ENCODE peak calls at places on chromosomes 13 and 19, in nine cellular contexts. H is fibroblast of lung; E is aorta; M is CD8-positive, alpha-beta memory T cell; S is HAP-1; F is Panc1; D is psoas muscle; X is stomach; Q is right atrium auricular region. C is an unnamed sample.

GRCh38 chr19:34179066-34179465 is 6.8 kb downstream of the LSM14A start:
- DNase-seq in S (no peak), D (no peak), M (no peak), F (no peak), H (no peak), Q (no peak), X (no peak), E (no peak), C (no peak)

GRCh38 chr19:48695743-48696352 is at the start of gene FUT2:
- DNase-seq in Q (no peak), M (no peak), X (peak; percentile 90), S (no peak), D (no peak), F (no peak), E (no peak), H (no peak), C (no peak)

GRCh38 chr13:98252931-98253470 is 75.9 kb upstream of the RNF113B start:
- DNase-seq in X (no peak), Q (no peak), D (no peak), E (no peak), S (no peak), F (no peak), M (no peak), H (peak; percentile 77), C (no peak)

GRCh38 chr13:67101730-67102467 is 128.2 kb downstream of the PCDH9 start:
- DNase-seq in F (no peak), S (no peak), Q (no peak), X (no peak), E (no peak), M (no peak), D (no peak), H (no peak), C (no peak)

GRCh38 chr19:3471954-3472655 is 8.2 kb downstream of the SMIM24 start:
- DNase-seq in H (peak; percentile 17), Q (no peak), E (peak; percentile 88), D (peak; percentile 76), S (no peak), F (no peak), X (peak; percentile 42), M (peak; percentile 26), C (no peak)

GRCh38 chr19:29845576-29846176 is 33.9 kb downstream of the CCNE1 start:
- DNase-seq in E (peak; percentile 72), M (peak; percentile 8), X (no peak), Q (no peak), D (peak; percentile 45), S (peak; percentile 45), F (no peak), H (no peak), C (no peak)

GRCh38 chr13:75968103-75968838 is 332.1 kb downstream of the LMO7 start:
- DNase-seq in Q (no peak), E (no peak), F (no peak), M (no peak), S (no peak), H (peak; percentile 17), X (no peak), D (no peak), C (no peak)

GRCh38 chr19:53555352-53555751 is 17.4 kb downstream of the ZNF331 start:
- DNase-seq in E (no peak), X (no peak), Q (no peak), M (no peak), H (no peak), S (no peak), D (no peak), F (no peak), C (no peak)

GRCh38 chr13:74299688-74300087 is 165.5 kb upstream of the KLF12 start:
- DNase-seq in F (no peak), S (no peak), Q (no peak), H (no peak), D (no peak), E (no peak), M (no peak), X (no peak), C (no peak)

GRCh38 chr19:30855475-30855874 is 483.3 kb downstream of the ZNF536 start:
- DNase-seq in M (no peak), S (no peak), E (no peak), H (no peak), Q (peak; percentile 44), D (no peak), F (no peak), X (no peak), C (no peak)

GRCh38 chr19:51505904-51506303 is 4.3 kb upstream of the SIGLEC12 start:
- DNase-seq in Q (no peak), F (no peak), X (no peak), H (no peak), S (no peak), M (no peak), E (no peak), D (no peak), C (no peak)
- H3K27me3 ChIP-seq in Q (no peaks in the 10 kb centered on the region), F (no peaks in the 10 kb centered on the region), X (no peaks in the 10 kb centered on the region), H (no peaks in the 10 kb centered on the region), S (no peaks in the 10 kb centered on the region), M (no peaks in the 10 kb centered on the region), E (no peaks in the 10 kb centered on the region), D (peaks cover 3% of the 10 kb centered on the region), C (no peaks in the 10 kb centered on the region)

GRCh38 chr19:13865243-13865577 is 11.7 kb upstream of the NANOS3 start:
- DNase-seq in D (no peak), E (no peak), M (no peak), H (no peak), F (no peak), Q (no peak), S (no peak), X (no peak), C (no peak)
- H3K27me3 ChIP-seq in D (peaks cover 28% of the 10 kb centered on the region), E (no peaks in the 10 kb centered on the region), M (peaks cover 21% of the 10 kb centered on the region), H (no peaks in the 10 kb centered on the region), F (no peaks in the 10 kb centered on the region), Q (no peaks in the 10 kb centered on the region), S (no peaks in the 10 kb centered on the region), X (peaks cover 9% of the 10 kb centered on the region), C (no peaks in the 10 kb centered on the region)

GRCh38 chr19:55166530-55167268 is at the start of gene DNAAF3:
- DNase-seq in S (peak; percentile 95), X (peak; percentile 95), H (peak; percentile 97), M (peak; percentile 21), E (peak; percentile 91), D (peak; percentile 97), F (peak; percentile 89), Q (peak; percentile 96), C (peak; percentile 89)
- H3K27me3 ChIP-seq in S (no peaks in the 10 kb centered on the region), X (peaks cover 71% of the 10 kb centered on the region), H (peaks cover 14% of the 10 kb centered on the region), M (peaks cover 40% of the 10 kb centered on the region), E (no peaks in the 10 kb centered on the region), D (peaks cover 60% of the 10 kb centered on the region), F (no peaks in the 10 kb centered on the region), Q (peaks cover 10% of the 10 kb centered on the region), C (no peaks in the 10 kb centered on the region)

GRCh38 chr19:55169136-55169535 is 2.7 kb upstream of the DNAAF3 start:
- DNase-seq in X (no peak), S (no peak), E (no peak), F (no peak), Q (no peak), H (no peak), M (no peak), D (no peak), C (no peak)
- H3K27me3 ChIP-seq in X (peaks cover 79% of the 10 kb centered on the region), S (peaks cover 5% of the 10 kb centered on the region), E (no peaks in the 10 kb centered on the region), F (no peaks in the 10 kb centered on the region), Q (peaks cover 12% of the 10 kb centered on the region), H (peaks cover 9% of the 10 kb centered on the region), M (peaks cover 56% of the 10 kb centered on the region), D (peaks cover 71% of the 10 kb centered on the region), C (no peaks in the 10 kb centered on the region)

DNA sequence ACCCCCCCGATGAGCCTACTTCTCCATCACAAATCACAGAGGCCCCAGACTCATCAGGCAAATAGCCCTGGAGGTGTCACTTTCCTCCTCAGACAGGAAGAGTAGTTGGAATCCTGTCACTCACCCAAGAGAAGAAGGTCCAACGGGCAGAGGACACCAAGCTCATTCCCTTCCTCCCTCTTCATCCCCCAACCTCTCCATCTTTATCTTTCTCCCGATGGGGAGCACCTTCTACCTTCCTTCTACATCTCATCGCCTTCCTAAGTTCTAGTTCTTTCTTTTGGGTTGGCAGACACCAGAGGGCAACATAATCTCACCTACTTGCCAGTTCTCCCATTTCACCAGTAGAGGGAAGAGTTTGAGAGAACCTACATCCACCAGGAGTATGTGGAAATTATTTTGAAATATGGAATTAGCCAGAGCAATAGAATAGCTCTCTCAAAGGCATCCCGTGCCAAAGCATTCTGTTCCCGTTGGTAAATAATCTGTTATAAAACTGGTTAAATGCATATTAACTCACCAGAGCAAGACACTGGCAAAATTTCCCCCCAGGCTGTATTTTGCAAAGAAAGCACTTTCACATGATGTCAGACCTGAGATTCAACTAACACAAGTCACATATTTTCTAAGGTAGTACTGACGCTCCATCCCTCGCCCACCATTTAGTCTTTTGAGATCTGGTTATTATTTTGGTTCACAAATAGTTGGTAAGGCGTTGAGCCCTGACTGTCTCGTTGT is 55.0 kb downstream of the ZIC5 start:
- DNase-seq in S (peak; percentile 70), H (peak; percentile 82), Q (no peak), D (no peak), F (peak; percentile 61), E (no peak), X (no peak), M (no peak), C (no peak)
- H3K27me3 ChIP-seq in S (peaks cover 32% of the 10 kb centered on the region), H (peaks cover 2% of the 10 kb centered on the region), Q (no peaks in the 10 kb centered on the region), D (peaks cover 62% of the 10 kb centered on the region), F (no peaks in the 10 kb centered on the region), E (no peaks in the 10 kb centered on the region), X (peaks cover 4% of the 10 kb centered on the region), M (no peaks in the 10 kb centered on the region), C (no peaks in the 10 kb centered on the region)

GRCh38 chr19:1761528-1762242 is 8.4 kb downstream of the ONECUT3 start:
- DNase-seq in Q (no peak), E (no peak), D (no peak), M (no peak), S (no peak), F (no peak), X (no peak), H (no peak), C (no peak)
- H3K27me3 ChIP-seq in Q (peaks cover 50% of the 10 kb centered on the region), E (no peaks in the 10 kb centered on the region), D (peaks cover 99% of the 10 kb centered on the region), M (peaks cover 54% of the 10 kb centered on the region), S (peaks cover 96% of the 10 kb centered on the region), F (no peaks in the 10 kb centered on the region), X (peaks cover 97% of the 10 kb centered on the region), H (peaks cover 78% of the 10 kb centered on the region), C (peaks cover 2% of the 10 kb centered on the region)

GRCh38 chr19:55157064-55157908 is at the start of gene TNNI3:
- DNase-seq in D (no peak), E (no peak), H (no peak), Q (no peak), X (no peak), M (no peak), F (no peak), S (no peak), C (no peak)
- H3K27me3 ChIP-seq in D (peaks cover 30% of the 10 kb centered on the region), E (no peaks in the 10 kb centered on the region), H (peaks cover 11% of the 10 kb centered on the region), Q (peaks cover 8% of the 10 kb centered on the region), X (peaks cover 63% of the 10 kb centered on the region), M (peaks cover 5% of the 10 kb centered on the region), F (no peaks in the 10 kb centered on the region), S (peaks cover 8% of the 10 kb centered on the region), C (no peaks in the 10 kb centered on the region)

GRCh38 chr19:17873661-17874422 is 2.1 kb downstream of the SLC5A5 start:
- DNase-seq in Q (no peak), D (no peak), H (no peak), F (no peak), E (no peak), X (peak; percentile 63), S (peak; percentile 62), M (peak; percentile 47), C (peak; percentile 79)
- H3K27me3 ChIP-seq in Q (peaks cover 31% of the 10 kb centered on the region), D (peaks cover 78% of the 10 kb centered on the region), H (peaks cover 40% of the 10 kb centered on the region), F (no peaks in the 10 kb centered on the region), E (no peaks in the 10 kb centered on the region), X (peaks cover 55% of the 10 kb centered on the region), S (no peaks in the 10 kb centered on the region), M (no peaks in the 10 kb centered on the region), C (no peaks in the 10 kb centered on the region)

C was measured in GM06990.